ENCODE peak calls at places on chromosomes 2 and 18, in ten cellular contexts. K is ACHN; F is Ammon's horn; X is GM23248; P is amniotic stem cell; U is sigmoid colon; N is right lobe of liver; O is retinal pigment epithelial cell; V is T-helper 1 cell; Q is effector memory CD8-positive, alpha-beta T cell. Z is an unnamed sample.

GRCh38 chr2:144645055-144645778 is 125.3 kb upstream of the ZEB2 start:
- DNase-seq in K (no peak), F (no peak), X (peak; percentile 53), P (no peak), U (no peak), N (no peak), O (no peak), V (no peak), Q (no peak), Z (no peak)

GRCh38 chr2:232207174-232207573 is 171.4 kb upstream of the ALPP start:
- DNase-seq in K (no peak), F (no peak), X (no peak), P (no peak), U (no peak), N (no peak), O (no peak), V (no peak), Q (no peak), Z (no peak)

GRCh38 chr2:181784556-181784955 is 104.2 kb upstream of the NEUROD1 start:
- DNase-seq in K (peak; percentile 23), F (no peak), X (peak; percentile 50), P (no peak), U (no peak), N (no peak), O (peak; percentile 80), V (no peak), Q (no peak), Z (peak; percentile 28)

GRCh38 chr2:170582313-170582712 is 132.8 kb upstream of the SP5 start:
- DNase-seq in K (no peak), F (no peak), X (no peak), P (no peak), U (no peak), N (no peak), O (no peak), V (no peak), Q (no peak), Z (no peak)

GRCh38 chr18:78511666-78512065 is 468.0 kb upstream of the SALL3 start:
- DNase-seq in K (no peak), F (no peak), X (no peak), P (no peak), U (no peak), N (no peak), O (no peak), V (no peak), Q (no peak), Z (no peak)

GRCh38 chr2:111157798-111158197 is 37.1 kb downstream of the BCL2L11 start:
- DNase-seq in K (no peak), F (no peak), X (no peak), P (no peak), U (no peak), N (no peak), O (no peak), V (no peak), Q (no peak), Z (no peak)

GRCh38 chr2:207760453-207760852 is 9.3 kb downstream of the FZD5 start:
- DNase-seq in K (no peak), F (no peak), X (no peak), P (no peak), U (no peak), N (no peak), O (no peak), V (no peak), Q (no peak), Z (no peak)

GRCh38 chr2:215401896-215402379 is 33.9 kb downstream of the FN1 start:
- DNase-seq in K (peak; percentile 65), F (no peak), X (peak; percentile 82), P (no peak), U (no peak), N (no peak), O (peak; percentile 10), V (no peak), Q (no peak), Z (peak; percentile 68)

GRCh38 chr2:23506460-23507266 is 121.7 kb downstream of the KLHL29 start:
- DNase-seq in K (no peak), F (no peak), X (no peak), P (no peak), U (no peak), N (peak; percentile 20), O (no peak), V (no peak), Q (no peak), Z (no peak)

GRCh38 chr2:186274936-186275575 is 211.0 kb upstream of the ZC3H15 start:
- DNase-seq in K (no peak), F (no peak), X (peak; percentile 58), P (peak; percentile 32), U (no peak), N (no peak), O (no peak), V (no peak), Q (no peak), Z (peak; percentile 40)

GRCh38 chr2:238950551-238950950 is 102.7 kb downstream of the TWIST2 start:
- DNase-seq in K (no peak), F (no peak), X (no peak), P (no peak), U (peak; percentile 50), N (no peak), O (no peak), V (no peak), Q (no peak), Z (no peak)

GRCh38 chr18:63850010-63850409 is 37.5 kb upstream of the SERPINB2 start:
- DNase-seq in K (peak; percentile 8), F (peak; percentile 17), X (peak; percentile 58), P (no peak), U (no peak), N (no peak), O (no peak), V (no peak), Q (no peak), Z (peak; percentile 56)

GRCh38 chr2:158113896-158114295 is 12.2 kb downstream of the UPP2 start:
- DNase-seq in K (no peak), F (no peak), X (no peak), P (no peak), U (no peak), N (no peak), O (no peak), V (no peak), Q (no peak), Z (no peak)

GRCh38 chr18:33231474-33232317 is 208.8 kb downstream of the CCDC178 start:
- DNase-seq in K (peak; percentile 62), F (peak; percentile 85), X (peak; percentile 68), P (peak; percentile 58), U (peak; percentile 67), N (peak; percentile 58), O (peak; percentile 5), V (no peak), Q (no peak), Z (peak; percentile 87)

GRCh38 chr18:11176416-11176815 is 27.0 kb upstream of the PIEZO2 start:
- DNase-seq in K (no peak), F (no peak), X (peak; percentile 83), P (peak; percentile 18), U (no peak), N (no peak), O (peak; percentile 49), V (no peak), Q (no peak), Z (no peak)

GRCh38 chr2:226048625-226049024 is 649.1 kb downstream of the NYAP2 start:
- DNase-seq in K (no peak), F (no peak), X (peak; percentile 27), P (peak; percentile 30), U (no peak), N (no peak), O (peak; percentile 57), V (no peak), Q (no peak), Z (peak; percentile 48)

GRCh38 chr2:160308915-160309314 is 108.8 kb upstream of the ITGB6 start:
- DNase-seq in K (peak; percentile 39), F (no peak), X (peak; percentile 92), P (no peak), U (no peak), N (no peak), O (no peak), V (no peak), Q (no peak), Z (no peak)

GRCh38 chr18:58541137-58541788 is 87.6 kb downstream of the ALPK2 start:
- DNase-seq in K (peak; percentile 76), F (no peak), X (peak; percentile 49), P (no peak), U (no peak), N (no peak), O (no peak), V (no peak), Q (no peak), Z (peak; percentile 37)

GRCh38 chr2:215136669-215137328 is 1.6 kb downstream of the ABCA12 start:
- DNase-seq in K (peak; percentile 11), F (no peak), X (peak; percentile 20), P (no peak), U (no peak), N (no peak), O (peak; percentile 86), V (no peak), Q (no peak), Z (no peak)

GRCh38 chr2:192051533-192051932 is 143.2 kb downstream of the TMEFF2 start:
- DNase-seq in K (no peak), F (no peak), X (no peak), P (no peak), U (no peak), N (no peak), O (no peak), V (no peak), Q (no peak), Z (no peak)

GRCh38 chr2:79040967-79041582 is 15.6 kb downstream of the REG3G start:
- DNase-seq in K (peak; percentile 30), F (peak; percentile 65), X (peak; percentile 1), P (no peak), U (no peak), N (no peak), O (no peak), V (no peak), Q (no peak), Z (peak; percentile 68)

GRCh38 chr2:238009563-238009962 is 42.7 kb downstream of the UBE2F start:
- DNase-seq in K (no peak), F (peak; percentile 90), X (no peak), P (no peak), U (no peak), N (no peak), O (no peak), V (no peak), Q (no peak), Z (no peak)

GRCh38 chr2:88016948-88017779 is 817 bp upstream of the RNU2-63P start:
- DNase-seq in K (peak; percentile 72), F (no peak), X (no peak), P (no peak), U (peak; percentile 72), N (peak; percentile 79), O (no peak), V (peak; percentile 26), Q (no peak), Z (no peak)

GRCh38 chr18:13186687-13187086 is 31.9 kb upstream of the LDLRAD4 start:
- DNase-seq in K (no peak), F (no peak), X (no peak), P (no peak), U (no peak), N (no peak), O (no peak), V (no peak), Q (no peak), Z (no peak)

GRCh38 chr2:187138240-187138639 is 289.3 kb upstream of the ZSWIM2 start:
- DNase-seq in K (peak; percentile 57), F (no peak), X (peak; percentile 61), P (peak; percentile 9), U (no peak), N (no peak), O (no peak), V (no peak), Q (no peak), Z (peak; percentile 56)

GRCh38 chr2:61905372-61906186 is at the start of gene COMMD1:
- DNase-seq in K (peak; percentile 81), F (peak; percentile 93), X (peak; percentile 92), P (peak; percentile 68), U (peak; percentile 85), N (peak; percentile 92), O (no peak), V (peak; percentile 59), Q (peak; percentile 75), Z (peak; percentile 85)

GRCh38 chr2:98459776-98460175 is 15.1 kb downstream of the INPP4A start:
- DNase-seq in K (no peak), F (no peak), X (no peak), P (no peak), U (peak; percentile 55), N (no peak), O (no peak), V (no peak), Q (no peak), Z (no peak)

Z was measured in SK-MEL-5.